ENCODE peak calls at places on chromosomes 11 and 22, in six cellular contexts. Q, L, X, V, Z and U are unnamed samples.

GRCh38 chr11:76025068-76025467 is 181.2 kb downstream of the WNT11 start:
- DNase-seq in Z (peak), Q (peak), L (no peak), V (no peak), X (no peak), U (no peak)

GRCh38 chr11:77473001-77473800 is 693 bp downstream of the PAK1 start:
- DNase-seq in L (peak), V (peak), X (peak), Q (no peak), Z (no peak), U (peak)

GRCh38 chr11:12200359-12201015 is 90.1 kb downstream of the MICAL2 start:
- DNase-seq in Z (peak), L (no peak), V (no peak), Q (no peak), X (no peak), U (no peak)

GRCh38 chr11:11349870-11350325 is 3.2 kb downstream of the CSNK2A3 start:
- DNase-seq in X (no peak), L (no peak), Z (peak), V (no peak), Q (peak), U (no peak)

GRCh38 chr11:8671651-8672062 is 10.8 kb downstream of the TRIM66 start:
- DNase-seq in V (no peak), Z (peak), Q (peak), X (no peak), L (no peak), U (no peak)

GRCh38 chr11:8204596-8204995 is 35.8 kb upstream of the RIC3 start:
- DNase-seq in Q (no peak), L (no peak), X (no peak), Z (no peak), V (no peak), U (no peak)

GRCh38 chr22:45460288-45461109 is 42.2 kb upstream of the FBLN1 start:
- DNase-seq in Z (peak), X (no peak), L (no peak), Q (no peak), V (no peak), U (no peak)

GRCh38 chr22:30038219-30038618 is 42.0 kb upstream of the HORMAD2 start:
- DNase-seq in X (no peak), L (no peak), Z (peak), Q (no peak), V (peak), U (no peak)

GRCh38 chr22:45452565-45453449 is 39.3 kb downstream of the RIBC2 start:
- DNase-seq in Q (no peak), L (no peak), V (no peak), Z (no peak), X (no peak), U (no peak)

GRCh38 chr11:120908521-120909181 is 115.3 kb upstream of the TBCEL start:
- DNase-seq in X (no peak), V (no peak), Z (no peak), Q (no peak), L (peak), U (no peak)

DNA sequence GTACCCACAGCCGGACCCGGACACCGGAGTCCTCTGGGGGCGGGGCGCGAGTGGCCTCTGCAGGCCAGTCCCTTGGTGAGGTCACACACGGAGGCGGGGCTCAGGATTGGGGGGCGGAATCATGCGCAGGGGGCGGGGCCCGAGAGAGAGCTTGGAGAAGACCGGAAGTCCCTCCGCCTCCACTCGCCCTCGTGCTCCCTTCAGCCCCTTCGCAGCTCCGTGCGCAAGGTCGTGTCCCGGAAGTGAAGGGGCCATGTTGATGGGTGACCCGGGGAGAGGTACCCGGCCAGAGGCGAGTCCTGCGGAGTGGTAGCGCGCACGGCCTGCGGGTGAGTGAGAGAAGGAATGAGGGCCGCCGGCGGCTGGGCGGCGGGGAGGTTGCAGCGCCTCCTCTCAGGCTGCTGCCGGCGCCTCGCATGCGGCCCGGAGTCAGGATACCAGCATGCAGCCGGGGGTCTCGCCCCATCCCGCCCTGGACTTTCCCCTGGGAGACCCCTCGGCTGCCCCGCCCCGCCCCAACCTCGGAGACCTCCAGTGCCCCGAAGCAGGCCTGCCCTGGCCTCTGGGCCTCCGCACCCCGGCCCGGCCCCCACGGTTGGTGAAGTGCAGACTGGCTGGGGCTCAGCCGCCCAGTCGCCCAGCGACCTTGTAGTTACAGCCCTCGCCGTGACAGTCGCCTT is at the start of gene MIEF1:
- DNase-seq in V (peak), X (peak), Z (peak), Q (peak), L (peak), U (peak)
- TF ChIP-seq CTCF in V (no peak), X (no peak), Z (no peak), Q (peak), L (no peak), U (no peak)

GRCh38 chr11:64653388-64653973 is 62.5 kb downstream of the SLC22A12 start:
- DNase-seq in Z (no peak), X (no peak), V (no peak), L (no peak), Q (no peak), U (no peak)
- TF ChIP-seq CTCF in Z (no peak), X (no peak), V (no peak), L (no peak), Q (no peak), U (no peak)

GRCh38 chr11:67691149-67691548 is 16.7 kb upstream of the ALDH3B2 start:
- DNase-seq in Q (no peak), Z (no peak), X (no peak), L (peak), V (no peak), U (no peak)
- TF ChIP-seq CTCF in Q (peak), Z (peak), X (no peak), L (peak), V (no peak), U (no peak)

GRCh38 chr11:4181780-4182721 is 87.5 kb downstream of the RRM1 start:
- DNase-seq in Z (peak), X (peak), V (peak), L (peak), Q (no peak), U (no peak)
- TF ChIP-seq CTCF in Z (peak), X (peak), V (peak), L (peak), Q (peak), U (no peak)

GRCh38 chr11:62556872-62557631 is 10.4 kb upstream of the AHNAK start:
- DNase-seq in V (no peak), Z (no peak), L (peak), X (no peak), Q (no peak), U (no peak)

GRCh38 chr11:62558669-62559068 is 12.1 kb upstream of the AHNAK start:
- DNase-seq in X (no peak), Z (no peak), V (no peak), Q (no peak), L (no peak), U (no peak)

GRCh38 chr11:62555464-62556092 is 9.0 kb upstream of the AHNAK start:
- DNase-seq in L (peak), V (no peak), Z (no peak), Q (no peak), X (no peak), U (peak)

GRCh38 chr11:62554377-62554776 is 7.8 kb upstream of the AHNAK start:
- DNase-seq in X (no peak), V (no peak), Z (no peak), Q (no peak), L (no peak), U (no peak)

DNA sequence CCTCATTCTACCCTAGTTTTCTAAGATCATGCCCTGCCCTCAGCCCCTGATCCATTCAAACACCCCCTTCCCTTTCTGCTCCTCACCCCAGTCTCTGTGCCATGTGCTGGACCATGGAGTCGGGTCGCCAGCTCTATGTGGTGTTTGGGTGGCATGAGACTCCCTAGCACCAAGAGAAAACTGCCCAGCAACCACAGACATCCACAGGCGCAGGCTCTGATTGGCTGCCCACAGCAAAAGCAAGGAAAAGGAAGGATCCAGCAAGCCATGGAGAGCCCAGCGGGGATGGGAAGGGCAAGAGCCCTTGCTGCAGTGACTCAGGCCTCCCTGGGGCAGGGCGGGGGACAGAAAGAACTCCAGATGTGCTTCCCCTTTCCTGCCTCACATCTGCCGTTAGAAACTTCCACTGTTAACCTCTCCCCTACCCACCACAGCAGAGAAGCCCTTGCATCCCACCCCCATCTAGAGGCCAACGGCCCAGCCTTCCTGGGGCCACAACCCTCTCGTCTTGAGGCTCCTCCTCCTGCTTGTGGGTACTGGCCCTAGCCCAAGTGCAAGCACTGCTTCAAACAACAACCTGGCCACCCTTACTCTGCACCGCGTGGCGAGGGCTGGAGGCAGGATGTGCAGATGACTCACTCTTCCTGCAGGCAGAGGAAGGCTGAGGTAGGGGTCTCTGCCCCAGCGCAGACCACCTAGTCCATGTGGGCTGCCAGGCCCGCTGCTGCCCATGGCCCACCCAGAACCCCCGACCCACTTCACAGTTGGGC is 9.7 kb upstream of the AHNAK start:
- DNase-seq in Q (peak), L (peak), V (peak), Z (peak), X (peak), U (peak)
- TF ChIP-seq CTCF in Q (no peak), L (no peak), V (no peak), Z (no peak), X (no peak), U (no peak)

DNA sequence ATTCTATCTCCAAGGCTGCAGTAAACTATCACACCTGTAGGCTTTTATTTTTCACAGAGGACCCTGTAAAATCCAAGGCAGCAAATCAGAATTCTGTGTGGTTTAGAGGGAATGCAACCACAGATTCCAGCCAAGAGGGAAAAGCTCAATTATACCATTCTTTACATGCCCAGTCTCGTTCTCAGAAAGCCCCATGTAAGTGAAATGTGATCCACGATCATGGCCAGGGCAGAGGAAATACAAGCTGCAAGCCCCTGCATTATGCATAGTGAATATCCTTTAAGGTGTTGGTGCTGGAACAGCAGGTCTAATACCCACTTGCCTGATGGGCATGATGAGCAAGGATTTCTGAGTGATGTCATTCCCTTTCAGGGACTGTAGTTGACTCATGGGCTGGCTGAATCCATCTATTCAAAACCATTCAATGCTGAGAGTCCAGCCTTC is 198.7 kb upstream of the MTMR2 start:
- DNase-seq in L (no peak), X (no peak), Q (peak), Z (no peak), V (no peak), U (no peak)
- TF ChIP-seq CTCF in L (no peak), X (no peak), Q (peak), Z (no peak), V (no peak), U (no peak)

DNA sequence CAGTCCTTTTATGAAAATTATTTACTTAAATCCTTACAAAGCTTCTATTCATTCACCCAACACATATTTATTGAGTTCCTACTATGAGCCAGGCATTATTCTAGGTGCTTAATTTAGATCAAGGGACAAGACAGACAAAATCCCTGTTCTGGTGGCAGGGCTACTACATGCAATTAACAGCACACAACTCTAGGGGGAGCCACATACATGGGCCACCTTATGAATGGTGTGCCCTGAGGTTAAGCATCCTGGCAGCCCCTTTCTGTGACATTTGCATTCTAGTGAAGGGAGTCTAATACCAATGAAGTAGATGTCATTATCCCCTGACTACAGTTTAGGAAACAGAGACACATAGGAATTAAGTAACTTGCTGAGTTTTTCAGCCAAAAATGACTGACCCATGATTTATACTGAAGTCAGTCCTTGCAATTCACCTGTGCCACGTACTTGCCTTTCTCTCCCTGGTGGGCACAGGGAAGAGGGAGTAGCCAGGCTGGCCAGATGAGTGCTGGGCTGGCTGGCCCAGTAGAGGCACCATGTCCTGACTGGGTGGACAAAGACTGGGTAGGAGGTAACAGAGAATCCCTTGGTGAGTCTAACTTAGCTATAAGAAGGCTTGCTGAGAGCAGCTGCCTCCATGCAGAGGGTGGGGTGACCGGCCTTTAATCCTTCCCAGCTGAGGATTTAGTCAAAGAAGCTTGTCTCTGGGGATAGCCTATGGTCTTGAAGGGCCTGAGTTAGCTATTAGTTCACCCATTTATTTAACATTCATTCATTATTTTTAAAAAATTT is 52.0 kb upstream of the ELF5 start:
- DNase-seq in X (peak), V (no peak), Z (no peak), L (peak), Q (no peak), U (no peak)
- TF ChIP-seq CTCF in X (peak), V (no peak), Z (peak), L (peak), Q (peak), U (no peak)

DNA sequence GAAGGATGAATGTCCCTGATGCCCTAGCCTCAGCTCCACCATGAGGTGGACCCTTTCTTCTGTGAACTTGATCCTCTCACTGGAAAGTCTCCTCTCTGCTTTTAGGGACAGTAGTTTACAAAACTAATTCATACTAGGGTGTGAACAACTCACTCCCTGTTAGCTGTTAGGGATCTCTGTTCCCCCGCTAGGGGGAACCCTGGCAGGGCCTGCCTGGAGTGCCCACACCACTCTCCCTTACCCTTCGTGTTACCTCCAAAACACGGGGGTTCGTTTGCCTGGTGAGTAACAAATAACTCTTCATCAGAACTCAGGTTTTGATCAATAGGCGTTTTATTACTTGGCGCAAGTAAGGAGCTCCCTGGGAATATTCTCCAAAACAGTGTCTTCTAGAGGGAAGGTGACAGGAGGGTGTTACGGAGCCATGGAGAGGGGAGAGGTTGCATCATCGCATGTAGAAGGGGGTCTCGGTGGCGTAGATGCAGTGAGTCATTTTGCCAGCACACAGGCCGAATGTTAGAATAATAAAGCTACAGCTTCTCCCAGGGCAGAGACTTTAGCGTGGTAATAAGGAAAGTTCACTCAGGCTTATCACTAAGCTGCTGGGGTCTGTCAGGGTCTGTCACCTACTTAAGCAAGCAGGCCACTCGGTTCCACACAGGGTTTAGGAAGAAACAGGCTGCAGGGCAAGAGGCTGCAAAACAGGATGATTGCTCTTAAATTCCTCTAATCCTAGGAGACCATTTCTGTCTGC is 45.8 kb downstream of the C11orf96 start:
- DNase-seq in L (no peak), V (no peak), Q (peak), X (no peak), Z (peak), U (no peak)
- TF ChIP-seq CTCF in L (no peak), V (no peak), Q (peak), X (no peak), Z (peak), U (no peak)